ENCODE peak calls at places on chromosome 2, in five cellular contexts. G, P, N, D and Z are unnamed samples. For H3K4me1, the result is how much of the 10 kb centered on the place peaks cover.

GRCh38 chr2:38315707-38316333 is 61.3 kb downstream of the ATL2 start:
- DNase-seq in G (no peak), P (no peak), N (no peak), D (no peak), Z (peak)

GRCh38 chr2:12809526-12809925 is 92.8 kb downstream of the TRIB2 start:
- DNase-seq in G (no peak), P (no peak), N (no peak), D (peak), Z (no peak)

GRCh38 chr2:236718207-236718992 is 148.8 kb downstream of the ACKR3 start:
- DNase-seq in G (no peak), P (no peak), N (no peak), D (no peak), Z (peak)

GRCh38 chr2:183049420-183049819 is 11.2 kb upstream of the NCKAP1 start:
- DNase-seq in G (no peak), P (no peak), N (no peak), D (no peak), Z (no peak)

GRCh38 chr2:54103454-54104314 is 11.7 kb upstream of the ACYP2 start:
- DNase-seq in G (peak), P (no peak), N (no peak), D (peak), Z (peak)

GRCh38 chr2:128494307-128494639 is 175.6 kb upstream of the HS6ST1 start:
- DNase-seq in G (no peak), P (no peak), N (no peak), D (no peak), Z (no peak)

GRCh38 chr2:223993634-223994232 is 36.5 kb downstream of the MRPL44 start:
- DNase-seq in G (peak), P (peak), N (peak), D (peak), Z (peak)

GRCh38 chr2:173684896-173685485 is 280.2 kb downstream of the SP3 start:
- DNase-seq in G (no peak), P (no peak), N (no peak), D (no peak), Z (no peak)

GRCh38 chr2:131153529-131153928 is 48.4 kb downstream of the PLEKHB2 start:
- DNase-seq in G (no peak), P (no peak), N (no peak), D (no peak), Z (no peak)

GRCh38 chr2:62313433-62314227 is 117.7 kb downstream of the B3GNT2 start:
- DNase-seq in G (no peak), P (no peak), N (no peak), D (no peak), Z (no peak)

DNA sequence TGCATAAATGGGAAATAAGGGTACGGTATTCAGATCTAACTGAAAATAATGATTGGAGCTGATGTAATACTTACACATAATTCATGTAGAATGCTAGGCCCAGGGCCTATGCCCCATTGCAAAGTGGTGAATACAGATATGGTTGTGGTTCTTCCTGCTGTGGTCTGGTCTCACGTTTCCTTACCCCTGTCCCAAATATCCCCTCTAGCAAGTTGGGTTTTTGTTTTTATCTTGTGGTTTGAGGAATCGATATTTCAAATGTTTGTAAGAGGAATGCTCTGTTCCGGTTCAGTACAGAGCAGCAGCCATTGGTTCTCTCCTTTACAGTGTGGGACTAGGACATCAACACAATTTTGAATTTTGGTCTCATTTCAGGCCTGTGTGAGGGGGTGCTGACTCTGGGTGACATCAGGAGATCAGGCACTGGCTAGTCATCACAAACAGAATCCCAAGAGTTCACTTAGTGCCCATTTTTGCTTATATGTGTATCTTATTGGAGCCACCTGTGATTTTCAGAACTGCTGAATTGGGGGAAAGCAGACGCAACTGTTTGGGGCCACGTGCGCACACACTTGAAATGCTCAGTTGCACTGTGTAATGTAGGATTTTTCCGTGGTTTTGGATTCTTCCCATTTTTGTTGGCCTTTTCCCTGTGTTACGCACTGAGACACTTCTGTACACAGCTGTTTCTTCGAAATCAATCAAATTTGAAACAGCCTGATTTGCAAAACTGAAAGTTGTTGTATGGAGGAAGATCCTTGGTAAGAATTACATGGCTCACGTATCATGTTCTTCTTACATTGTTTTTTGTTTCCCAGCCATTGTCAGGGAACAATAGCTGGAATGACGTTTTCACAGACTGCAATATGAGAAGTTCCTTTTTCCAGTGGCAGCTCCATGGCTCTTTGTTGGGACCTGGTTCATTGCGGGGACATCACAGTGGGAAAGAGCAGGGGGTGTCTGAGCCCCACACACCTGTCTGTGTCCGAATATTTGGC is 8.6 kb downstream of the SH3BP4 start:
- DNase-seq in G (no peak), P (no peak), N (no peak), D (no peak), Z (no peak)
- H3K4me1 ChIP-seq in G (under half), P (under half), N (under half), D (under half), Z (under half)

GRCh38 chr2:156321243-156321904 is 11.1 kb downstream of the NR4A2 start:
- DNase-seq in G (peak), P (no peak), N (no peak), D (no peak), Z (no peak)

GRCh38 chr2:156323754-156324153 is 8.8 kb downstream of the NR4A2 start:
- DNase-seq in G (no peak), P (no peak), N (no peak), D (no peak), Z (no peak)

GRCh38 chr2:156320491-156320896 is 12.0 kb downstream of the NR4A2 start:
- DNase-seq in G (peak), P (peak), N (peak), D (peak), Z (no peak)

GRCh38 chr2:156322103-156322671 is 10.3 kb downstream of the NR4A2 start:
- DNase-seq in G (no peak), P (no peak), N (no peak), D (no peak), Z (no peak)

GRCh38 chr2:156322681-156323211 is 9.8 kb downstream of the NR4A2 start:
- DNase-seq in G (no peak), P (no peak), N (no peak), D (no peak), Z (no peak)
- H3K4me1 ChIP-seq in G (under half), P (under half), N (under half), D (under half), Z (under half)

DNA sequence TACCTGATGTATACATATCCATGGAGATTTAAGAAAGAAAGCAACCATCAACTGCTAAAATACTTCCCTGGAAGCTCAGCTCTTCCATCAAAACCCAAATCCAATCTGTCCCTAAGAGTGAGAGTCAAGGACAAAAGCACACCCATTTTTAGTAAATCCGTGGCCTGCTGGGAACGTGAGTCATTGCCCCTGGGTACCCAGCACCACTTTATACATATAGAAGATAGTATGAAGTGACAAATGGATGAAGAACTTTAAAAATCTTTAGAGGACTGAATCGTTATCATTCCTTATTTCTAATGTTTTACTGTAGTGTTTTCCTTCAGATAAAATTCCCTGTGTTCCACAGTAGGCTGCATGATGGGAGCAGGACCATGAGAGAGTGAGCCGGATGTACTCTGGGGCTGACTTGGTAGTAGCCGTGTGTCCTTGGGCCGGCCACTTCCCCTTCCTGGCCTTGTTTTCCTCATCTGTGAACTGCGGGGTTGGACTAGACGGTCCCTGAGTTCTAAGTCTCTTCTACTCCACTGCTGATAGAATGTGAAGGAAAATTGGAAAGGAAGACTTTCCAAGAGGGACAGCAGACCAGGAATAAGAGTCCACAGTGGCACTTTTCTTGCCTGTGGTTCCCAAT is 28.5 kb upstream of the CEP68 start:
- DNase-seq in G (no peak), P (no peak), N (no peak), D (peak), Z (no peak)
- H3K4me1 ChIP-seq in G (under half), P (under half), N (under half), D (under half), Z (under half)

GRCh38 chr2:158995677-158996049 is 27.2 kb downstream of the TANC1 start:
- DNase-seq in G (no peak), P (no peak), N (no peak), D (no peak), Z (no peak)
- H3K4me1 ChIP-seq in G (under half), P (under half), N (under half), D (under half), Z (half or more)

GRCh38 chr2:102061962-102062795 is 70.4 kb downstream of the IL1R2 start:
- DNase-seq in G (no peak), P (no peak), N (no peak), D (peak), Z (no peak)
- H3K4me1 ChIP-seq in G (half or more), P (under half), N (half or more), D (half or more), Z (under half)